ENCODE peak calls at places on chromosomes 11 and 22, in four cellular contexts. O, V, C and T are unnamed samples.

GRCh38 chr11:108592591-108593213 is 866 bp downstream of the EXPH5 start:
- DNase-seq in O (no peak), V (peak), C (peak), T (no peak)

GRCh38 chr22:48488611-48489456 is 1338.8 kb downstream of the BRD1 start:
- DNase-seq in O (no peak), V (no peak), C (no peak), T (no peak)

GRCh38 chr11:100753562-100753961 is 66.5 kb downstream of the ARHGAP42 start:
- DNase-seq in O (no peak), V (no peak), C (no peak), T (no peak)

GRCh38 chr22:43996170-43996980 is 27.7 kb upstream of the PARVB start:
- DNase-seq in O (peak), V (peak), C (no peak), T (no peak)

GRCh38 chr11:93524868-93525267 is 18.3 kb downstream of the SMCO4 start:
- DNase-seq in O (no peak), V (no peak), C (no peak), T (no peak)

GRCh38 chr11:71349627-71350026 is 97.2 kb upstream of the SHANK2 start:
- DNase-seq in O (no peak), V (no peak), C (no peak), T (no peak)

GRCh38 chr11:72352859-72353551 is 81.3 kb downstream of the CLPB start:
- DNase-seq in O (no peak), V (no peak), C (peak), T (no peak)

GRCh38 chr11:15551897-15552851 is 437.5 kb downstream of the INSC start:
- DNase-seq in O (no peak), V (no peak), C (no peak), T (no peak)

GRCh38 chr11:8870461-8871282 is 40.3 kb upstream of the AKIP1 start:
- DNase-seq in O (peak), V (peak), C (peak), T (peak)

GRCh38 chr22:23404689-23405365 is 175.3 kb downstream of the IGLL1 start:
- DNase-seq in O (no peak), V (no peak), C (peak), T (no peak)

GRCh38 chr22:50115693-50116092 is 25.9 kb downstream of the MOV10L1 start:
- DNase-seq in O (no peak), V (peak), C (no peak), T (no peak)

GRCh38 chr11:111378185-111378772 is 796 bp downstream of the POU2AF1 start:
- DNase-seq in O (no peak), V (no peak), C (no peak), T (no peak)

GRCh38 chr11:76218449-76219206 is 12.3 kb upstream of the WNT11 start:
- DNase-seq in O (no peak), V (no peak), C (no peak), T (no peak)

GRCh38 chr11:93025558-93026255 is 56.3 kb downstream of the MTNR1B start:
- DNase-seq in O (no peak), V (no peak), C (no peak), T (no peak)

GRCh38 chr11:62132188-62132587 is 8.4 kb downstream of the INCENP start:
- DNase-seq in O (peak), V (no peak), C (no peak), T (peak)

DNA sequence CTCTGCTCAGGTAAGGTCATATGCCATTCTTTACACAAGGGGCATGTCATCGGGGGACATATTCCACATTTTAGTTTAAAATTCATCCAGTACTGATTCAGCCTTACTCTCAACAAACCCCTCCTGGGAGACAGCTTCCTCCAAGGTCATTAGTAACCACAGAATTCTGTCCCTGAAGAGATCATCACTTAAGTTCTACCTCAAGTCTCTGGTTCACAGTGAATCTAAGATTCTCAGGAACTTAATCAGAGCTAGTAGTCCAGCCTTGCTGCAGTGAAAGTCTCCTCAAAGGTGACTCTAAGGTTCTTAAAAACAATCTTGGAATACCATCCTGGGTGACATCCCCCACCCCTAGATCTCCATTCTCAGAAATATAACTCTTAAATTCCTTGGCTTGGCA is 18.9 kb upstream of the GDPD4 start:
- DNase-seq in O (no peak), V (no peak), C (no peak), T (no peak)
- H3K27ac ChIP-seq in O (no peak), V (no peak), C (no peak), T (no peak)

GRCh38 chr22:46574993-46575914 is 37.8 kb upstream of the CELSR1 start:
- DNase-seq in O (peak), V (peak), C (peak), T (no peak)
- H3K27ac ChIP-seq in O (peak), V (peak), C (no peak), T (peak)

DNA sequence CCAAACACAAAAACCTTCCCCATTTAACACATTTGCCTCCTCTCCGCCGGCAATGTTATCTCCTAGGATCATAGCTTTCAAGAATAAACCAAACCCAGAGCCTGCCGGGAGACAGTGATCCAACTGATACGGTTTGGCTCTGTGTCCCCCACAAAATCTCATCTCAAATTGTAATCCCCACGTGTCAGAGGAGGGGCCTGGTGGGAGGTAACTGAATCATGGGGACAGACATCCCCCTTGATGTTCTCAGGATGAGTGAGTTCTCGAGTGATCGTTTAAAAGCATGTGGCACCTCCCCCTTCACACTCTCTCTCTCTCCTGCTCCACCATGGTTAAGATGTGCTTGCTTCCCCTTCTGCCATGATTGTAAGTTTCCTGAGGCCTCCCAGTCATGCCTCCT is 33.3 kb downstream of the RBFOX2 start:
- DNase-seq in O (no peak), V (no peak), C (no peak), T (no peak)
- H3K27ac ChIP-seq in O (no peak), V (peak), C (no peak), T (no peak)

GRCh38 chr11:102762414-102762813 is 18.0 kb downstream of the MMP10 start:
- DNase-seq in O (peak), V (no peak), C (peak), T (peak)

GRCh38 chr11:102760355-102761035 is 19.9 kb downstream of the MMP10 start:
- DNase-seq in O (peak), V (no peak), C (peak), T (peak)

GRCh38 chr11:102763440-102763839 is 17.0 kb downstream of the MMP10 start:
- DNase-seq in O (no peak), V (no peak), C (no peak), T (no peak)

GRCh38 chr11:102757823-102758549 is 22.4 kb downstream of the MMP10 start:
- DNase-seq in O (no peak), V (no peak), C (peak), T (peak)

DNA sequence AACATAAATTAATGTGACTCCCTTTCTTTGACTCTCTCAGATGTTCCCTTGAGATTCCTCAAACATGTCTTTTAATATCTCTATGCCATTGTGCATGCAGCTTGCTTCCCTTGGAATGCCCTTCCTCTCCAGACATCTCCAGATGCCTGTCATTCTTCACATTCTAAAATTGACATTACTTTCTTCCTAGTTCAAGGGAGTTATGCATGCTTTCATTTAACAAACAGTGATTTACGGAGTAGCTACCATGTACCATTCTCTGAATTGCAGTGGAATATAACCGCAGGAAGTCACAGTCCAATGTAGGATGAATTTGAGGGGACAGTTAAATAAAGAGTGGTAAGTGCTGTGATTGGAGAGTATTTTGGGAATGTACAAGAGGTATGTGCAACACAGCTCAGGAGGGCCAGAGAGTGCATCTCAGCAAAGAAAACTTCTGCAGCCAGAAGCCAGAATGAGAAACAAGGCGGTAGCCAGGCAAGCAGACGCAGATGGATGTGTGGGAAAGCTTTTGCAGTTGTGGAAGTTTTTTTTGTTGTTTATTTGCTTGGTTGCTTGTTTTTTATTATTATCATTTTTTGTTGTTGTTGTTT is 18.7 kb downstream of the MMP10 start:
- DNase-seq in O (peak), V (no peak), C (peak), T (no peak)
- H3K27ac ChIP-seq in O (no peak), V (no peak), C (peak), T (peak)

GRCh38 chr11:67372232-67372992 is 986 bp downstream of the CLCF1 start:
- DNase-seq in O (no peak), V (peak), C (no peak), T (no peak)
- H3K27ac ChIP-seq in O (peak), V (peak), C (peak), T (peak)

GRCh38 chr11:130826572-130826971 is 89.7 kb downstream of the SNX19 start:
- DNase-seq in O (no peak), V (no peak), C (no peak), T (no peak)
- H3K27ac ChIP-seq in O (no peak), V (no peak), C (no peak), T (no peak)

GRCh38 chr11:130455493-130456127 is 7.2 kb downstream of the ADAMTS15 start:
- DNase-seq in O (no peak), V (no peak), C (no peak), T (no peak)
- H3K27ac ChIP-seq in O (no peak), V (peak), C (no peak), T (no peak)

GRCh38 chr22:17707526-17707925 is 66.7 kb downstream of the BID start:
- DNase-seq in O (no peak), V (no peak), C (peak), T (no peak)

GRCh38 chr22:17706451-17706900 is 67.8 kb downstream of the BID start:
- DNase-seq in O (peak), V (no peak), C (peak), T (peak)

GRCh38 chr22:17706947-17707346 is 67.3 kb downstream of the BID start:
- DNase-seq in O (no peak), V (no peak), C (no peak), T (no peak)

GRCh38 chr22:17703811-17704210 is 65.3 kb downstream of the BCL2L13 start:
- DNase-seq in O (no peak), V (no peak), C (no peak), T (no peak)

DNA sequence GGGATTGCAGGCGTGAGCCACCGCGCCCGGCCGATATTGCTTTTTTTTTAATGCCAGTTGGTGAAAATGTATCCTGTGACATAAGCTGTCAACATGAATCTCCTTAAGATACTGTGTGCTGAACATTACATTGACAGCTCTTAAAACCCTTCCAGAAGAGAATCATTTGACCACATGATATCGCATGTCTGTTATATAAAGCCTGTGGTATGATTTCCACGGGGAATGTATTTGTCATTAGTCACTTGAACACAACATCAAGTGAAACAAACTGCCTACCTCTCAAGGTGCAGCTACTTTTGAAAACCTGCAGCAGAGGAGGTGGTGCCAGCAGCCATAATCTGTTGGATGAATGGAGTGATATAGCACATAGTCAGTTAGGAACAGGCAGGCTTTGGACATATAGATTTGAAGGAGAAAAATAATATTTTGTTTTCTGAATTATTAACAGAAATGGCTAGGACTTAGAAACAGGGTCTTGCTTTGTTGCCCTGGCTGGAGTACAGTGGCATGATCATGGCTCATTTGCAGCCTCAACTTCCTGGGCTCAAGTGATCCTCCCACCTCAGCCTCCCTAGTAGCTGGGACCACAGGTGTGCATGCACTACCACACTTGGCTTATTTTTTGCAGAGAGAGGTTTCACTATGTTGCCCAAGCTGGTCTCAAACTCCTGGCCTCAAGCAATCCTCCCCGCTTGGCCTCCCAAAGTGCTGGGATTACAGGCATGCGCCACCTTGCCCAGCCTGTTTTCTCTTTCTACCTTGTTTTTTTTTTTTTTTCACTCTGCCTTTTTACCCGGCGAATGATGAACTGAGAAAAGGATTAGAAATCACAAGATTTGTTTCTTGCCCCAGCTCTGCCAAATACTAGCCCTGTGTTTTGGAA is 67.3 kb downstream of the BCL2L13 start:
- DNase-seq in O (no peak), V (no peak), C (peak), T (peak)
- H3K27ac ChIP-seq in O (peak), V (no peak), C (peak), T (peak)

DNA sequence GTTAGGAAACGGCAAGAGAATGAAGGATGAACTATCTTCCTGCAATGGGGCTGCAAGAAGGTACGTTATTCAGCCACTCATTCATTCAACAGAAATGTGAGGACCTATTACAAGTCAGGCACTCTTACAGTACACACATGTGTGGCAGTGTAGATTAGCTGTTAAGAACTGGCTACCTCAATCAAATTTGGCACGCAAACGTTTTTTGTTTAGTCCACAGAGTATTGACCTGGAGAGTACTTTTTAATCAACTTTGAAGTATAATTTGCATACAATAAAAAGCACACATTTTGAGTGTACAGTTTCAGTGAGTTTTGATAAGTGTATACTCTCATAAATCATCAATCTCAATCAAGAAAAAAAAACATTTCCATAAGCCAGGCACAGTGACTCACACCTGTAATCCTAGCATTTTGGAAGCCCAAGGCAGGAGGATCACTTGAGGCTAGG is 24.2 kb downstream of the MRTFA start:
- DNase-seq in O (no peak), V (no peak), C (no peak), T (no peak)
- H3K27ac ChIP-seq in O (no peak), V (no peak), C (no peak), T (no peak)

DNA sequence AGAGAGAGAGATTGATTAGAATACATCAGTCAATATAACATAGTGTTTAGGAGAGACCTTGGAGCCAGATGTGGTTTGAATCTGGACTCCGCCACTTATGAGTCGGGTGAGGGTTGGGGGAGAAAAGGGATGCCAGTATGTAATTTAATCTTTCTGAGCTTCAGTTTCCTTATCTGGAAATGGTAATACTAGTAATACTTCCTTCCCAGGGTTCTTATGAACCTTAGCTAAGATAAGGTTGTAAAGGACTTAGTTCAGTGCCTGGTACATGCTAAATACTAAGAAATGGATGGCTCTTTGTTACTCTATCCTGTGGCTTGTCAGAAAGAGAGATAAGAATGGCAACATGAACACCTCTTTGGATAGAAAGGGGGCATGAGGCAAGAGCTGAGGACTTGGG is 226.1 kb upstream of the NARS2 start:
- DNase-seq in O (no peak), V (no peak), C (no peak), T (no peak)
- H3K27ac ChIP-seq in O (no peak), V (no peak), C (peak), T (peak)